ENCODE peak calls at places on chromosomes 6 and 20, in nine cellular contexts. S is GM12878, J is heart left ventricle, Q is HCT116, U is lower leg skin, A is prostate gland, H is transverse colon, Z is stomach, W is K562. T is an unnamed sample.

GRCh38 chr6:156850356-156850755 is 73.2 kb downstream of the ARID1B start:
- DNase-seq in U (no peak), A (no peak), H (no peak), S (no peak), Z (no peak), W (no peak), J (no peak), Q (no peak), T (no peak)

GRCh38 chr6:5541025-5541424 is 279.7 kb downstream of the FARS2 start:
- DNase-seq in Q (no peak), S (no peak), Z (no peak), H (no peak), W (no peak), U (no peak), J (no peak), A (no peak), T (no peak)

GRCh38 chr20:31709939-31710338 is 12.7 kb downstream of the BCL2L1 start:
- DNase-seq in Z (no peak), A (no peak), J (no peak), U (no peak), H (no peak), W (no peak), Q (no peak), S (no peak), T (no peak)

GRCh38 chr6:111757342-111757741 is 115.9 kb downstream of the FYN start:
- DNase-seq in W (no peak), H (no peak), Z (no peak), S (no peak), Q (no peak), A (no peak), J (no peak), U (no peak), T (peak)

GRCh38 chr6:20509211-20509610 is 25.0 kb upstream of the CDKAL1 start:
- DNase-seq in Z (no peak), U (no peak), S (no peak), W (no peak), H (no peak), Q (no peak), J (no peak), A (no peak), T (no peak)

GRCh38 chr20:36320898-36321695 is 15.0 kb downstream of the DLGAP4 start:
- DNase-seq in W (no peak), Z (no peak), A (no peak), S (no peak), H (no peak), J (no peak), Q (no peak), U (no peak), T (no peak)

GRCh38 chr6:5582758-5583157 is 321.4 kb downstream of the FARS2 start:
- DNase-seq in Z (no peak), U (no peak), H (no peak), S (no peak), W (no peak), Q (no peak), A (no peak), J (no peak), T (no peak)

GRCh38 chr6:90263653-90264052 is 33.0 kb downstream of the BACH2 start:
- DNase-seq in A (no peak), S (no peak), Z (no peak), H (no peak), J (no peak), W (no peak), Q (no peak), U (no peak), T (no peak)

GRCh38 chr6:68572525-68572924 is 62.6 kb upstream of the ADGRB3 start:
- DNase-seq in J (no peak), W (peak), A (no peak), Q (no peak), U (no peak), Z (no peak), H (no peak), S (peak), T (peak)

GRCh38 chr6:112956696-112957525 is 609.8 kb downstream of the RFPL4B start:
- DNase-seq in A (no peak), S (no peak), Z (no peak), H (no peak), U (no peak), J (peak), W (peak), Q (no peak), T (no peak)

GRCh38 chr6:116406678-116407345 is 36.1 kb downstream of the DSE start:
- DNase-seq in J (no peak), S (no peak), Z (no peak), W (peak), H (no peak), U (no peak), Q (no peak), A (no peak), T (no peak)

GRCh38 chr6:32883789-32884188 is 29.8 kb downstream of the PSMB9 start:
- DNase-seq in Z (no peak), H (no peak), U (no peak), Q (no peak), A (no peak), S (no peak), W (no peak), J (peak), T (no peak)

GRCh38 chr6:34045698-34046097 is 100.2 kb downstream of the GRM4 start:
- DNase-seq in J (no peak), Q (no peak), U (no peak), H (no peak), S (no peak), A (no peak), Z (no peak), W (no peak), T (no peak)

GRCh38 chr20:35279533-35280174 is 1.7 kb upstream of the MMP24OS start:
- DNase-seq in S (no peak), H (no peak), A (no peak), Z (no peak), Q (no peak), W (no peak), U (no peak), J (no peak), T (no peak)

GRCh38 chr6:145632971-145633370 is 102.3 kb downstream of the EPM2A start:
- DNase-seq in A (no peak), W (no peak), H (no peak), U (no peak), Z (no peak), Q (no peak), S (no peak), J (no peak), T (no peak)

GRCh38 chr20:62921119-62921687 is 5.1 kb downstream of the DIDO1 start:
- DNase-seq in W (peak), A (peak), U (no peak), J (no peak), H (peak), Z (peak), S (no peak), Q (peak), T (peak)

GRCh38 chr6:42783177-42783875 is 1.5 kb downstream of the BICRAL start:
- DNase-seq in A (peak), U (peak), J (peak), Q (no peak), W (peak), H (peak), Z (peak), S (no peak), T (peak)

GRCh38 chr6:78243519-78243918 is 590.7 kb downstream of the MEI4 start:
- DNase-seq in H (no peak), Z (no peak), S (no peak), Q (no peak), W (peak), J (no peak), A (no peak), U (no peak), T (no peak)

GRCh38 chr6:161618816-161619454 is 345.1 kb upstream of the AGPAT4 start:
- DNase-seq in Z (no peak), W (peak), Q (peak), U (no peak), J (no peak), A (no peak), S (no peak), H (no peak), T (peak)

GRCh38 chr6:26003102-26003694 is 40.6 kb downstream of the TRIM38 start:
- DNase-seq in S (no peak), H (peak), Z (peak), W (peak), Q (no peak), U (peak), J (peak), A (peak), T (no peak)

GRCh38 chr6:82646231-82646615 is 282.6 kb downstream of the TPBG start:
- DNase-seq in Z (no peak), W (no peak), H (no peak), J (no peak), S (no peak), Q (no peak), A (no peak), U (no peak), T (no peak)

GRCh38 chr6:127924440-127924839 is 23.6 kb upstream of the THEMIS start:
- DNase-seq in J (no peak), W (no peak), A (no peak), Z (no peak), U (no peak), Q (no peak), H (no peak), S (no peak), T (no peak)

GRCh38 chr6:155287762-155288161 is 23.9 kb downstream of the CLDN20 start:
- DNase-seq in W (no peak), Q (no peak), U (no peak), A (no peak), H (no peak), S (no peak), Z (no peak), J (no peak), T (no peak)
- TF ChIP-seq POLR2A in W (no peak), Q (no peak), U (no peak), A (no peak), H (no peak), S (no peak), Z (no peak), J (no peak), T (no peak)

DNA sequence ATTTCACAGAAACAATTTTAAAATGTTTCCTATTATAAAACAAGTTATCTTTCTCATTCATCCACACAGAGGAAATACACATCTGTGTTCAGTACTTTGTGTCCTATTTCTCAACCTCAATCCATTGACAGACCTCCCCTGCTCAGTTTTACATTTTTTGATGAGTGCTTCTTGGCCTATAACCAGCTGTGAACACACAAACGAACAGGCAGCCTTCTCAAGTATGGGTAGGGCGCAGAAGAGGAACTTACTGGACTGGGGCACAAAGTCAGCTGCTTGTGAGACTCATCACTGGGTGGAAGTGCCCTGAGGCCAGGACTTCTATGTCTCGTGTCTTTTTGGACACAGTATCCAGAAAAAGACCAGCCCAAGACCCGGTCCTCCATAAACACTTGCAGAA is 2.8 kb downstream of the RPS6KA2 start:
- DNase-seq in S (no peak), A (peak), Z (no peak), U (peak), H (no peak), W (no peak), J (no peak), Q (no peak), T (no peak)
- TF ChIP-seq POLR2A in S (no peak), A (no peak), Z (no peak), U (no peak), H (no peak), W (no peak), J (no peak), Q (no peak), T (no peak)

DNA sequence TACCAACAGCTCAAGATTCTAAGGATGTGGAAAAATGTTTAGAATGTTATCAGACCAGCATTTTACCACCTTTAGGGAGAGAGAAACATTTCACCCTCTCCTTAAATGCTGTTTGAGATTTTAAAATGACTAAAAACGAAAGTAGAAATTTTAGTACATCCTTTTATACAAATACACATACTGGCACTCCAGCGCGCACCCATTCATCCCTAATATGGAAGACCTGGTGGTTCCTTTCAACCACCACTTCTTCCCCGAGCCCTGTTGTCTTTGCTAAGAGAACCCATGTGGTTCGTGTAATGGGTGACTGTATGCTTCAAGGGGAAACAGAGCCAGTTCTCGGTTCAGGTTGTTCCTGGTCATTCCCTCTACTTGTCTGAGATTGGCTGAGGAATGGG is 21.3 kb downstream of the SPATA2 start:
- DNase-seq in Z (no peak), Q (no peak), J (no peak), U (no peak), H (no peak), S (peak), W (no peak), A (no peak), T (no peak)
- TF ChIP-seq POLR2A in Z (no peak), Q (no peak), J (no peak), U (no peak), H (no peak), S (no peak), W (no peak), A (no peak), T (no peak)

DNA sequence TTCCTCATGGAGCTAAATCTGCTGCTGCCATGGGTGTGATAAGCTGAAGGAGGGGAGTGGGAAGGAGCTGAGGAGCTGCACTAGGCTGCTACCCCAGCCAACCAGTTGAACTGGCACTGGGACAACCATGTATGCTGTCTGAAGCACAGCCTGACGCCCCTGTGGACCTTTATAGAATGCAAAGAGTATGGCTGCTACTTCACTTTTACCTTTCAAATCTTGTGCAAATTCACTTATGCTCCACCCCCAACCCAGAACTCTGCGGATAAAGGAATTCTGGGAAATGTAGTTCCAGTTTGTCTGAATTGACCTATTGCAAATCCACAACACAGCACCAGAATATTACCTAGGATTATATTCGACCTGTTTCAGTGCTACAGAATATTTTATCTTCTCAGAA is 217.4 kb upstream of the SLC35B3 start:
- DNase-seq in A (no peak), J (no peak), U (no peak), S (no peak), Q (no peak), H (no peak), W (no peak), Z (no peak), T (no peak)
- TF ChIP-seq POLR2A in A (no peak), J (no peak), U (no peak), S (no peak), Q (no peak), H (no peak), W (no peak), Z (no peak), T (no peak)

DNA sequence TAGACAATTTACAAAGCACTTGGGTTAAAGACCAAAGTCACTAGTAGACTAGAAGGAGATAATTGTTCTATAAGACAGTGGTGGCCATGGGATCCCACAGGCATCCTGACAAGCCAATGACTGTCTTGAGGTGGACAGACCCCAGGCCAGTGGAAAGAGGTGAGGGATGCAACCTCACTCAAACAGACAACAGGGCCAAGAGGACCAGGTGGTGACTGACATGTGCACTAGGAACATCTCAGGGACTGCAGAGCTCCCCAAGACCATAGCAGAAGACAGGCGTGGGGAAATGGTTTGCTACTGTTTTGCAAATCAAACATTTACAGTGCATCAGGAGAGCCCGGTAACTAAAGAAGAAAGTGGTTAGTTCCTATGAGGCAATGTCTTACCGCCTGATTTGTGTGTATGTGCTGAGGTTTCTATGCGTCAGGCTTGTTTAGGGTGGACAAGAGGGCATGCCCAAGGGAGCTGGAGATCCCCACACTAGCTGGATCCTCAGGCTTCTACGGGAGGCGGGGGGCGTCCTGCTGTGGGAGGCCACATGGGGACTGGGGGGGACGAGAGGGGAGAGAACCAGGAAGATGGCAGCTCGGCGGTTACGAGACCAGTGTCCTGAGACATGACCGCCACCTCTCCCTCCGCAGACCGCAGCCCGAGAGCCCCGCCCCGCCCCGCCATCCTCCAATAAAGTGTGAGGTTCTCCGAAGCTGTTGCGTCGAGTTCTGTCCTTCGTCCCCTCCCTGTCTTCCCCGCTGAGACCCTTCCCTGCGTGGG is 623 bp upstream of the MRPS26 start:
- DNase-seq in W (peak), A (peak), S (no peak), Z (peak), H (peak), J (no peak), U (peak), Q (no peak), T (peak)
- TF ChIP-seq POLR2A in W (no peak), A (no peak), S (no peak), Z (no peak), H (no peak), J (no peak), U (no peak), Q (no peak), T (peak)

GRCh38 chr6:110180228-110181008 is at the start of gene CDC40:
- DNase-seq in Z (peak), U (peak), J (peak), H (peak), Q (no peak), S (no peak), W (peak), A (peak), T (peak)
- TF ChIP-seq POLR2A in Z (no peak), U (no peak), J (no peak), H (peak), Q (no peak), S (peak), W (peak), A (no peak), T (peak)

DNA sequence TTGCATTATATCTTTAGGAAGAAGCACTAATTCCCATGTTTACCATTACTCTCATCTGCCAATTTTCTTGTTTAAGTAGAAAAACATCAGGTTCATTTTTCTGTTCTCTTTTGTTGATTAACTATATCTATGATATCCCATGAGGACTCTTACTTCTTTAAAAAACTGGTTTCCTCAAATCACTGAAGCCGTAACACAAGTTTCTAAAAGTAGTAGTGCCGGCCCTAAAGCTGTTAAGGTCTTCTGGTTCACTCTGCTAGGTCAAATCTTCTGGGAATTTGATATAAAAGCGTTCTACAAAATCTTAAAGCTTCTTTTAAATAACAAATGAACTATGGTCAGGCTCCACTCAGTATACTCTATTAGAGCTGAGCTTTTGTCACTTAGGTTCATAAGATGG is 20.3 kb downstream of the SMLR1 start:
- DNase-seq in A (no peak), W (no peak), U (no peak), H (no peak), S (no peak), Z (no peak), J (no peak), Q (no peak), T (no peak)
- TF ChIP-seq POLR2A in A (no peak), W (no peak), U (no peak), H (no peak), S (no peak), Z (no peak), J (no peak), Q (no peak), T (no peak)

DNA sequence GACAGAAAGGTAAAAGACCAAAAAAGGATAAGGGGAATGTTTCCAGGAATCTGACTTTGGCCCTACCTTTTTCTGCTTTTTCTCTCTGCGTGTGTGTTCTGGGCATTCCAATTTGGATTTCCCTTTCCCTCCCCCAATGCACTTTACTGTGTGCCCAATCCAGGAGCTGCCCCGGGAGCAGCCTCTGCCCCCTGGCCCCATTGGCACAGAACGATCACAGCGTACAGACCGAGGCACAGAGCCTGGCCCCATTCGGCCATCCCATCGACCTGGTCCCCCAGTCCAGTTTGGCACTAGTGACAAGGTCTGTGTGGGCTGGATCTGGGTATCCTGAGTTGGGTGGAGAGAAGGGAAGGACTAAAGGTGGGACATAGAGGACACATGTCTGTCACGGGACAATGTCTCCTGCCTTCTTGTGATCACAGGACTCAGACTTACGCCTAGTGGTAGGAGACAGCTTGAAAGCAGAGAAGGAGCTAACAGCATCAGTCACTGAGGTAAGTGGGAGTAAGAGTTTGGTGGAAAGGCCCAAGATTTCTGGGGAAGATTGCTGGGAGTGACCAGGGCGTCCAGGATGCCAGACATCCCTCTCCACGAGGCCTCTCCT is 14.6 kb downstream of the PRRC2A start:
- DNase-seq in S (no peak), H (no peak), Z (no peak), U (no peak), J (no peak), Q (no peak), W (no peak), A (no peak), T (no peak)
- TF ChIP-seq POLR2A in S (no peak), H (no peak), Z (no peak), U (no peak), J (no peak), Q (no peak), W (peak), A (no peak), T (no peak)